ENCODE peak calls at places on chromosomes 2 and 18, in seven cellular contexts. One of them, this sample, is unnamed.

GRCh38 chr18:80202264-80202998 is 44.9 kb downstream of the PARD6G start:
- DNase-seq in NCI-H1694: no peak
- DNase-seq in type B pancreatic cell: no peak
- DNase-seq in HS-27A: no peak
- DNase-seq in activated T-cell treated with anti-CD3 and anti-CD28 coated beads, Interleukin-2, amount 50 U/mL, for 72 hours: peak
- DNase-seq in A673: no peak
- DNase-seq in upper lobe of right lung: no peak
- DNase-seq in this sample: peak

GRCh38 chr18:13309031-13309430 is 90.5 kb downstream of the LDLRAD4 start:
- DNase-seq in A673: no peak
- DNase-seq in HS-27A: no peak
- DNase-seq in activated T-cell treated with anti-CD3 and anti-CD28 coated beads, Interleukin-2, amount 50 U/mL, for 72 hours: no peak
- DNase-seq in upper lobe of right lung: no peak
- DNase-seq in type B pancreatic cell: no peak
- DNase-seq in NCI-H1694: no peak
- DNase-seq in this sample: no peak

GRCh38 chr2:176118606-176119370 is 2.2 kb downstream of the HOXD10 start:
- DNase-seq in NCI-H1694: no peak
- DNase-seq in type B pancreatic cell: no peak
- DNase-seq in HS-27A: no peak
- DNase-seq in activated T-cell treated with anti-CD3 and anti-CD28 coated beads, Interleukin-2, amount 50 U/mL, for 72 hours: peak
- DNase-seq in A673: peak
- DNase-seq in upper lobe of right lung: no peak
- DNase-seq in this sample: no peak

GRCh38 chr2:67997528-67998267 is 65.1 kb downstream of the C1D start:
- DNase-seq in upper lobe of right lung: no peak
- DNase-seq in HS-27A: no peak
- DNase-seq in activated T-cell treated with anti-CD3 and anti-CD28 coated beads, Interleukin-2, amount 50 U/mL, for 72 hours: no peak
- DNase-seq in NCI-H1694: no peak
- DNase-seq in type B pancreatic cell: no peak
- DNase-seq in A673: peak
- DNase-seq in this sample: no peak

GRCh38 chr2:36373149-36373880 is 17.7 kb downstream of the CRIM1 start:
- DNase-seq in A673: no peak
- DNase-seq in type B pancreatic cell: no peak
- DNase-seq in HS-27A: no peak
- DNase-seq in NCI-H1694: no peak
- DNase-seq in upper lobe of right lung: no peak
- DNase-seq in activated T-cell treated with anti-CD3 and anti-CD28 coated beads, Interleukin-2, amount 50 U/mL, for 72 hours: no peak
- DNase-seq in this sample: no peak

GRCh38 chr18:11167778-11168177 is 18.4 kb upstream of the PIEZO2 start:
- DNase-seq in A673: no peak
- DNase-seq in NCI-H1694: no peak
- DNase-seq in upper lobe of right lung: no peak
- DNase-seq in type B pancreatic cell: no peak
- DNase-seq in HS-27A: no peak
- DNase-seq in activated T-cell treated with anti-CD3 and anti-CD28 coated beads, Interleukin-2, amount 50 U/mL, for 72 hours: no peak
- DNase-seq in this sample: no peak

GRCh38 chr18:50083708-50084107 is 111.2 kb downstream of the MYO5B start:
- DNase-seq in activated T-cell treated with anti-CD3 and anti-CD28 coated beads, Interleukin-2, amount 50 U/mL, for 72 hours: no peak
- DNase-seq in type B pancreatic cell: no peak
- DNase-seq in A673: no peak
- DNase-seq in NCI-H1694: no peak
- DNase-seq in HS-27A: no peak
- DNase-seq in upper lobe of right lung: no peak
- DNase-seq in this sample: no peak

GRCh38 chr2:127117603-127118002 is 10.6 kb upstream of the BIN1 start:
- DNase-seq in activated T-cell treated with anti-CD3 and anti-CD28 coated beads, Interleukin-2, amount 50 U/mL, for 72 hours: no peak
- DNase-seq in NCI-H1694: no peak
- DNase-seq in type B pancreatic cell: peak
- DNase-seq in HS-27A: no peak
- DNase-seq in upper lobe of right lung: no peak
- DNase-seq in A673: no peak
- DNase-seq in this sample: no peak

GRCh38 chr2:30436859-30437435 is 10.1 kb upstream of the LCLAT1 start:
- DNase-seq in HS-27A: no peak
- DNase-seq in NCI-H1694: no peak
- DNase-seq in upper lobe of right lung: no peak
- DNase-seq in activated T-cell treated with anti-CD3 and anti-CD28 coated beads, Interleukin-2, amount 50 U/mL, for 72 hours: no peak
- DNase-seq in A673: peak
- DNase-seq in type B pancreatic cell: no peak
- DNase-seq in this sample: no peak

GRCh38 chr2:135694711-135695110 is 46.9 kb upstream of the UBXN4 start:
- DNase-seq in A673: peak
- DNase-seq in type B pancreatic cell: no peak
- DNase-seq in HS-27A: no peak
- DNase-seq in NCI-H1694: no peak
- DNase-seq in activated T-cell treated with anti-CD3 and anti-CD28 coated beads, Interleukin-2, amount 50 U/mL, for 72 hours: no peak
- DNase-seq in upper lobe of right lung: no peak
- DNase-seq in this sample: no peak

GRCh38 chr2:96511851-96512250 is 6.7 kb upstream of the NEURL3 start:
- DNase-seq in HS-27A: no peak
- DNase-seq in A673: no peak
- DNase-seq in upper lobe of right lung: no peak
- DNase-seq in type B pancreatic cell: peak
- DNase-seq in NCI-H1694: no peak
- DNase-seq in activated T-cell treated with anti-CD3 and anti-CD28 coated beads, Interleukin-2, amount 50 U/mL, for 72 hours: no peak
- DNase-seq in this sample: no peak

GRCh38 chr18:23682045-23682444 is 7.2 kb upstream of the LAMA3 start:
- DNase-seq in HS-27A: no peak
- DNase-seq in NCI-H1694: no peak
- DNase-seq in type B pancreatic cell: no peak
- DNase-seq in activated T-cell treated with anti-CD3 and anti-CD28 coated beads, Interleukin-2, amount 50 U/mL, for 72 hours: no peak
- DNase-seq in upper lobe of right lung: no peak
- DNase-seq in A673: no peak
- DNase-seq in this sample: no peak

GRCh38 chr2:24429711-24430110 is 61.3 kb upstream of the NCOA1 start:
- DNase-seq in HS-27A: no peak
- DNase-seq in NCI-H1694: no peak
- DNase-seq in type B pancreatic cell: no peak
- DNase-seq in activated T-cell treated with anti-CD3 and anti-CD28 coated beads, Interleukin-2, amount 50 U/mL, for 72 hours: no peak
- DNase-seq in A673: no peak
- DNase-seq in upper lobe of right lung: no peak
- DNase-seq in this sample: no peak

This sample was measured in GM20000.